ENCODE peak calls at places on chromosomes 16 and 17, in eight cellular contexts. D is PC-9, F is foreskin fibroblast, H is tibial nerve, P is HFF-Myc, R is astrocyte of the spinal cord, N is stomach, Z is left ventricle myocardium inferior. X is an unnamed sample.

GRCh38 chr16:86846136-86846535 is 267.8 kb downstream of the FOXL1 start:
- DNase-seq in Z (no peak), N (no peak), P (no peak), R (peak), F (no peak), H (no peak), D (no peak), X (no peak)

GRCh38 chr17:16407911-16408588 is 7.3 kb upstream of the TRPV2 start:
- DNase-seq in N (peak), P (no peak), Z (peak), F (peak), D (peak), R (peak), H (peak), X (peak)

GRCh38 chr17:17693253-17693954 is 12.1 kb downstream of the RAI1 start:
- DNase-seq in D (peak), F (no peak), H (peak), Z (peak), P (no peak), N (peak), R (no peak), X (no peak)

GRCh38 chr17:45129426-45129939 is 2.8 kb downstream of the PLCD3 start:
- DNase-seq in N (no peak), F (no peak), P (no peak), H (no peak), R (no peak), Z (peak), D (peak), X (no peak)

GRCh38 chr17:50556803-50557202 is 3.7 kb upstream of the CACNA1G start:
- DNase-seq in H (no peak), D (no peak), F (no peak), R (no peak), Z (peak), P (no peak), N (peak), X (no peak)

GRCh38 chr17:53765609-53766008 is 57.1 kb upstream of the KIF2B start:
- DNase-seq in D (no peak), Z (no peak), R (no peak), F (no peak), N (no peak), H (no peak), P (no peak), X (no peak)

GRCh38 chr17:49514374-49514738 is 19.3 kb downstream of the NGFR start:
- DNase-seq in D (no peak), R (no peak), H (no peak), F (no peak), N (no peak), P (no peak), Z (no peak), X (no peak)

GRCh38 chr17:8162232-8162996 is at the start of gene VAMP2:
- DNase-seq in F (no peak), N (peak), H (peak), Z (peak), D (peak), R (peak), P (no peak), X (no peak)

GRCh38 chr16:732936-733335 is 6.0 kb downstream of the HAGHL start:
- DNase-seq in F (no peak), Z (no peak), R (no peak), N (no peak), P (no peak), H (no peak), D (no peak), X (no peak)

GRCh38 chr17:71866095-71866494 is 254.7 kb upstream of the SOX9 start:
- DNase-seq in Z (no peak), N (no peak), D (no peak), R (no peak), F (no peak), P (no peak), H (no peak), X (no peak)

GRCh38 chr16:22671301-22672076 is 142.5 kb upstream of the HS3ST2 start:
- DNase-seq in R (peak), H (no peak), Z (no peak), F (no peak), D (no peak), P (no peak), N (no peak), X (no peak)

GRCh38 chr17:4850236-4850635 is 17.1 kb downstream of the MINK1 start:
- DNase-seq in N (peak), R (no peak), H (no peak), Z (no peak), P (no peak), F (no peak), D (peak), X (no peak)

GRCh38 chr17:48586355-48586924 is 3.6 kb downstream of the HOXB3 start:
- DNase-seq in P (no peak), N (no peak), F (no peak), D (no peak), H (no peak), Z (no peak), R (no peak), X (no peak)

GRCh38 chr16:78098087-78098486 is 1.4 kb upstream of the WWOX start:
- DNase-seq in F (no peak), D (no peak), H (no peak), Z (no peak), N (no peak), R (no peak), P (no peak), X (no peak)

GRCh38 chr17:1959871-1960569 is 65.1 kb downstream of the RTN4RL1 start:
- DNase-seq in D (no peak), N (no peak), P (no peak), H (peak), R (no peak), F (peak), Z (no peak), X (no peak)

GRCh38 chr16:86523166-86523740 is 12.9 kb downstream of the FOXF1 start:
- DNase-seq in Z (peak), P (no peak), N (no peak), R (no peak), D (no peak), H (no peak), F (no peak), X (no peak)

GRCh38 chr16:17362191-17362590 is 108.6 kb downstream of the XYLT1 start:
- DNase-seq in H (no peak), N (no peak), F (no peak), R (no peak), Z (no peak), P (no peak), D (no peak), X (no peak)

GRCh38 chr17:50133028-50133768 is 3.2 kb upstream of the SAMD14 start:
- DNase-seq in N (no peak), Z (no peak), H (no peak), R (no peak), P (no peak), D (peak), F (peak), X (no peak)

GRCh38 chr16:84913315-84913714 is 93.5 kb downstream of the CRISPLD2 start:
- DNase-seq in D (no peak), Z (peak), P (no peak), R (no peak), H (peak), N (no peak), F (no peak), X (no peak)

GRCh38 chr16:27480761-27481160 is 69.0 kb downstream of the GTF3C1 start:
- DNase-seq in H (no peak), N (no peak), F (no peak), D (no peak), P (no peak), Z (no peak), R (no peak), X (no peak)

GRCh38 chr17:43877451-43878155 is 29.7 kb downstream of the MPP2 start:
- DNase-seq in N (no peak), P (no peak), H (no peak), D (no peak), Z (no peak), R (no peak), F (no peak), X (no peak)

GRCh38 chr17:20922128-20922670 is 120.6 kb downstream of the USP22 start:
- DNase-seq in D (peak), Z (peak), F (peak), H (no peak), N (no peak), P (peak), R (peak), X (no peak)

GRCh38 chr17:2050246-2050866 is 4.5 kb upstream of the HIC1 start:
- DNase-seq in P (no peak), H (peak), N (peak), D (peak), R (peak), Z (peak), F (no peak), X (no peak)

GRCh38 chr17:28892024-28892423 is 5.5 kb downstream of the FLOT2 start:
- DNase-seq in Z (no peak), D (no peak), H (no peak), F (no peak), R (no peak), N (no peak), P (no peak), X (peak)

GRCh38 chr16:56193951-56194726 is 2.9 kb downstream of the GNAO1 start:
- DNase-seq in F (peak), H (peak), D (no peak), N (peak), R (peak), P (no peak), Z (peak), X (no peak)

GRCh38 chr17:6894206-6894528 is 62.6 kb upstream of the TEKT1 start:
- DNase-seq in Z (no peak), R (no peak), H (no peak), P (no peak), F (peak), D (no peak), N (no peak), X (no peak)

GRCh38 chr16:24052466-24053324 is 203.4 kb upstream of the CACNG3 start:
- DNase-seq in F (no peak), H (no peak), D (no peak), N (no peak), Z (no peak), R (no peak), P (no peak), X (no peak)

GRCh38 chr16:87201777-87202176 is 115.4 kb downstream of the C16orf95 start:
- DNase-seq in D (no peak), N (no peak), R (no peak), F (peak), H (no peak), P (no peak), Z (no peak), X (no peak)

GRCh38 chr16:25855818-25856217 is 164.1 kb downstream of the HS3ST4 start:
- DNase-seq in Z (no peak), F (no peak), D (no peak), P (no peak), R (no peak), H (no peak), N (no peak), X (no peak)
- TF ChIP-seq CTCF in Z (no peak), F (no peak), D (no peak), P (no peak), R (no peak), H (no peak), N (no peak), X (no peak)

DNA sequence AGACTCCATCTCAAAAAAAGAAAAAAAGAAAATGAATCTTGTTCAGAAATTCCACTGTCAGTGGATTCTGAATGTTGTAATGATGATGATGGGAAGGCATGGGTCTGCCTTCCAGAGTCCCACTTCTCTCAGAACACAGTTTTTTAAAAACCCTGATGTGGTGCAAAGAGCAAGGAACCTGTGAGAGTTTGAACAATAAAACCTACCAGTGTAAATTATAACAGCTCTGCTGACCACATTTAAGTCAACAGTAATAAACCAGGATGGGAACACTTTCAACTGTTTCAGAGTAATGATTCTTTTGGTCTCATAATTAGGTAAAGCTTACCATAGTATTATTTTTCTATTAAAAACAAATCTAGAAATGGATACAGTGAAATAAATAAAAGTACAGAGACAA is 99.0 kb downstream of the MYO1D start:
- DNase-seq in R (no peak), Z (no peak), F (no peak), P (no peak), H (no peak), D (no peak), N (no peak), X (no peak)
- H3K4me3 ChIP-seq in R (no peak), Z (no peak), F (no peak), P (no peak), H (no peak), D (no peak), N (no peak), X (no peak)

GRCh38 chr17:46922804-46923635 is at the start of gene GOSR2:
- DNase-seq in P (peak), D (peak), N (peak), H (peak), R (peak), F (peak), Z (peak), X (peak)
- TF ChIP-seq CTCF in P (no peak), D (no peak), N (no peak), H (no peak), R (no peak), F (no peak), Z (peak), X (no peak)

GRCh38 chr17:76538281-76538931 is 897 bp upstream of the CYGB start:
- DNase-seq in F (no peak), Z (peak), N (no peak), R (no peak), P (no peak), D (no peak), H (no peak), X (no peak)
- H3K4me3 ChIP-seq in F (no peak), Z (peak), N (peak), R (no peak), P (peak), D (no peak), H (peak), X (no peak)

DNA sequence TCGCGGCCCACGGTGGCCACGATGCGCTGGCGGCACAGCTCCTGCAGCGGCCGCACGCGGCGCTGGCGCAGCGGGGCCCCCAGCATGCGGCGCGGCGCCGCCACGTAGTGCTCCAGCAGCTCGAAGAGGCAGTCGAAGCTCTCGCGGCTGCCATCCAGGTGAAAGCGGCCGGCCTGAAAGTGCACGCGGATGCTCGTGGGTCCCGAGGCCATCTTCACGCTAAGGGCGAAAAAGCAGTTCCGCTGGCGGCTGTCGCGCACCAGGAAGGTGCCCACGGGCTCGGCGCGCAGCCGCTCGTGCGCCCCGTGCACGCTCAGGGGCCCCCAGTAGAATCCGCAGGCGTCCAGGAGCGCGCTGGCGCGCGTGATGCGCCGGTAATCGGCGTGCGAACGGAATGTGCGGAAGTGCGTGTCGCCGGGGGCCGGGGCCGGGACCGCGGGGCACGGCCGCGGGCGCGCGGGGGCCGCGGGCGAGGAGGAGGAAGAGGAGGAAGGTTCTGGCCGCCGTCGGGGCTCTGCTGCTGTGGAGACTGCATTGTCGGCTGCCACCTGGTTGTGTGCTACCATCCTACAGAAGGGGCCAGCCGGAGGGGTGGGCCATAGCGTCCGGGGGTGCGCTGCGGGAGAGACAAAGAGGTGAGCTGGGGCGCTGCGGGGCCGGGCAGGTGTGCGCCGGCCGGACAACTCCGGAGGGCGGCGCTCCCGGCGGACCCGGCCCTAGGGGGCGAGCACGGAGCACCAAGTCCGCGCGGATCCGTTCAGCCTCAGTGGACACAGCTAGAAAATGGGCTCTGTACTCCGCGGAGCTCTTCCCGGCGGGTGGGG is 879 bp downstream of the SOCS1 start:
- DNase-seq in P (no peak), H (no peak), F (peak), R (peak), N (peak), D (peak), Z (peak), X (no peak)
- TF ChIP-seq CTCF in P (no peak), H (peak), F (no peak), R (no peak), N (no peak), D (no peak), Z (no peak), X (peak)

DNA sequence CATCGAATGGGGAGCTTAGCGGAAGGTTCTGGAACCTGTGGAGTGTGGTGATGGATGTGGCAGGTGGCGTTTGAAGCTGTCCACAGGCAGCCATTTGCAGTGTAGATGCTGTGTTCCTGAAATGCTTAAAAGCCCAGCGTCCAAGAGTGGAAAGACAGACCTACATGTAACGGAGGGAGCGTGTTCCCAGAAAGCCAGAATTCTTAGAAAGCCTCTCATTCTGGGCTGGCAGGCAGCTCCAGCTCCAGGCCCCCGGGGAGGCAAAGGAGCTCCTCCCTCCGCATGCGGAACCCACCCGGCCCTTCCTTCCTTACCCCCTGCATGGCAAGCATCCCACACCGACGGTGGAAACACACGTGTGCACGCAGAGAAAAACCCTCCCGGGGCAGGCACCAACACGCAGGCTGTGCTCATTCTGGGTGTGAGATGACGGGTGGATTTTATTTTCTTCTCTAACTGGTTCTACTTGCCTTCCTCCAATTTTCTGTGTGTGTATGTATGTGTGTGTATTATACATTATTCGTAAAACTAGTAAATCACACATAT is 22.0 kb downstream of the CARD14 start:
- DNase-seq in F (no peak), H (no peak), Z (no peak), D (no peak), N (no peak), R (no peak), P (no peak), X (no peak)
- H3K4me3 ChIP-seq in F (no peak), H (no peak), Z (peak), D (no peak), N (no peak), R (no peak), P (no peak), X (no peak)

DNA sequence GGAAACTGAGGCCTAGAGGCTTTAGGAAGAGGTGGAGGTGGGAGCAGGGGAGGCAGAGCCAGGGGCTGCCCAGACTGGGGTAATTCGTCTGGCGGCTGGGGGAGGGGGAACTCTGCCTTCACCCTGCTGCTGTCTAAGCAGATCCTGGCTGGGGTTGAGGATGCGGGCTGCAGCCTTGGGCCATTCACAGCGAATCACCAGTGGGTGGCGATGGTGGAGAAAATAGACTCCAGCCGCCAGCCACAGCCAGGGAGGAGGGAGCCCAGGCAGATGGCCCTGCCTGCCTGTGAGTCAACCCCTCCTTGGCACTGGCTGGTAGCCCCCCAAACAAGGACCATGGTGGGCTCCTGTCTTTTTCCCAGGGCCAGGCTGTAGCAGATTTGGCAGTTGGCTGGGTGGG is 41.7 kb upstream of the CDH5 start:
- DNase-seq in H (no peak), F (no peak), R (no peak), Z (no peak), P (no peak), N (no peak), D (peak), X (no peak)
- TF ChIP-seq CTCF in H (no peak), F (no peak), R (peak), Z (no peak), P (peak), N (no peak), D (peak), X (peak)

GRCh38 chr17:42272576-42272975 is 3.6 kb downstream of the STAT5B start:
- DNase-seq in Z (no peak), H (no peak), R (no peak), D (no peak), N (no peak), F (no peak), P (no peak), X (no peak)
- H3K4me3 ChIP-seq in Z (no peak), H (no peak), R (no peak), D (no peak), N (no peak), F (no peak), P (no peak), X (no peak)

X was measured in GM12864.